ENCODE peak calls at places on chromosomes 7 and 10, in six cellular contexts. One of them, this sample, is unnamed.

GRCh38 chr7:151081170-151082101 is 827 bp upstream of the FASTK start:
- DNase-seq in PC-3: no peak
- DNase-seq in endothelial cell of umbilical vein: no peak
- DNase-seq in K562: peak
- DNase-seq in MM.1S: no peak
- DNase-seq in H1: no peak
- DNase-seq in this sample: peak

GRCh38 chr10:28677889-28678686 is 767 bp downstream of the BAMBI start:
- DNase-seq in PC-3: peak
- DNase-seq in endothelial cell of umbilical vein: peak
- DNase-seq in K562: no peak
- DNase-seq in MM.1S: peak
- DNase-seq in H1: no peak
- DNase-seq in this sample: peak

GRCh38 chr10:70348228-70348850 is 34.1 kb downstream of the LRRC20 start:
- DNase-seq in PC-3: peak
- DNase-seq in endothelial cell of umbilical vein: peak
- DNase-seq in K562: peak
- DNase-seq in MM.1S: peak
- DNase-seq in H1: no peak
- DNase-seq in this sample: peak

GRCh38 chr7:1923409-1924053 is 253.5 kb downstream of the ELFN1 start:
- DNase-seq in PC-3: no peak
- DNase-seq in endothelial cell of umbilical vein: no peak
- DNase-seq in K562: no peak
- DNase-seq in MM.1S: no peak
- DNase-seq in H1: no peak
- DNase-seq in this sample: no peak

GRCh38 chr7:98591926-98592325 is 25.2 kb upstream of the NPTX2 start:
- DNase-seq in PC-3: no peak
- DNase-seq in endothelial cell of umbilical vein: no peak
- DNase-seq in K562: no peak
- DNase-seq in MM.1S: no peak
- DNase-seq in H1: no peak
- DNase-seq in this sample: no peak

GRCh38 chr10:98374176-98374969 is 40.6 kb downstream of the PYROXD2 start:
- DNase-seq in PC-3: peak
- DNase-seq in endothelial cell of umbilical vein: no peak
- DNase-seq in K562: no peak
- DNase-seq in MM.1S: no peak
- DNase-seq in H1: no peak
- DNase-seq in this sample: no peak

GRCh38 chr7:142496545-142496991 is 238.7 kb upstream of the PRSS58 start:
- DNase-seq in PC-3: peak
- DNase-seq in endothelial cell of umbilical vein: peak
- DNase-seq in K562: peak
- DNase-seq in MM.1S: peak
- DNase-seq in H1: no peak
- DNase-seq in this sample: no peak

GRCh38 chr7:105906690-105907089 is 30.3 kb upstream of the ATXN7L1 start:
- DNase-seq in PC-3: no peak
- DNase-seq in endothelial cell of umbilical vein: no peak
- DNase-seq in K562: no peak
- DNase-seq in MM.1S: no peak
- DNase-seq in H1: no peak
- DNase-seq in this sample: no peak

GRCh38 chr10:1187855-1188555 is 131.8 kb downstream of the WDR37 start:
- DNase-seq in PC-3: no peak
- DNase-seq in endothelial cell of umbilical vein: no peak
- DNase-seq in K562: no peak
- DNase-seq in MM.1S: no peak
- DNase-seq in H1: no peak
- DNase-seq in this sample: no peak

GRCh38 chr7:128937647-128938523 is at the start of gene IRF5:
- DNase-seq in PC-3: peak
- DNase-seq in endothelial cell of umbilical vein: no peak
- DNase-seq in K562: no peak
- DNase-seq in MM.1S: peak
- DNase-seq in H1: no peak
- DNase-seq in this sample: peak

GRCh38 chr10:5591336-5591824 is 66.6 kb downstream of the CALML3 start:
- DNase-seq in PC-3: no peak
- DNase-seq in endothelial cell of umbilical vein: no peak
- DNase-seq in K562: no peak
- DNase-seq in MM.1S: no peak
- DNase-seq in H1: no peak
- DNase-seq in this sample: no peak

GRCh38 chr7:158064631-158065030 is 523.0 kb downstream of the PTPRN2 start:
- DNase-seq in PC-3: no peak
- DNase-seq in endothelial cell of umbilical vein: no peak
- DNase-seq in K562: no peak
- DNase-seq in MM.1S: no peak
- DNase-seq in H1: no peak
- DNase-seq in this sample: no peak
- H3K4me3 ChIP-seq in PC-3: no peak
- H3K4me3 ChIP-seq in endothelial cell of umbilical vein: no peak
- H3K4me3 ChIP-seq in K562: no peak
- H3K4me3 ChIP-seq in MM.1S: no peak
- H3K4me3 ChIP-seq in H1: no peak
- H3K4me3 ChIP-seq in this sample: no peak

GRCh38 chr10:31000071-31000787 is 31.4 kb downstream of the ZNF438 start:
- DNase-seq in PC-3: no peak
- DNase-seq in endothelial cell of umbilical vein: no peak
- DNase-seq in K562: no peak
- DNase-seq in MM.1S: no peak
- DNase-seq in H1: no peak
- DNase-seq in this sample: no peak

GRCh38 chr10:31001740-31002139 is 29.9 kb downstream of the ZNF438 start:
- DNase-seq in PC-3: no peak
- DNase-seq in endothelial cell of umbilical vein: no peak
- DNase-seq in K562: no peak
- DNase-seq in MM.1S: no peak
- DNase-seq in H1: no peak
- DNase-seq in this sample: no peak

GRCh38 chr10:31000867-31001266 is 30.8 kb downstream of the ZNF438 start:
- DNase-seq in PC-3: no peak
- DNase-seq in endothelial cell of umbilical vein: no peak
- DNase-seq in K562: no peak
- DNase-seq in MM.1S: no peak
- DNase-seq in H1: no peak
- DNase-seq in this sample: no peak

GRCh38 chr10:30997536-30998252 is 34.0 kb downstream of the ZNF438 start:
- DNase-seq in PC-3: no peak
- DNase-seq in endothelial cell of umbilical vein: no peak
- DNase-seq in K562: no peak
- DNase-seq in MM.1S: peak
- DNase-seq in H1: no peak
- DNase-seq in this sample: no peak

GRCh38 chr10:30999084-30999712 is 32.5 kb downstream of the ZNF438 start:
- DNase-seq in PC-3: peak
- DNase-seq in endothelial cell of umbilical vein: peak
- DNase-seq in K562: no peak
- DNase-seq in MM.1S: no peak
- DNase-seq in H1: no peak
- DNase-seq in this sample: no peak
- H3K9ac ChIP-seq in PC-3: peak
- H3K9ac ChIP-seq in endothelial cell of umbilical vein: peak
- H3K9ac ChIP-seq in K562: no peak
- H3K9ac ChIP-seq in MM.1S: no peak
- H3K9ac ChIP-seq in H1: no peak
- H3K9ac ChIP-seq in this sample: no peak

GRCh38 chr10:36725581-36726520 is 399.5 kb upstream of the ANKRD30A start:
- DNase-seq in PC-3: peak
- DNase-seq in endothelial cell of umbilical vein: peak
- DNase-seq in K562: no peak
- DNase-seq in MM.1S: peak
- DNase-seq in H1: peak
- DNase-seq in this sample: no peak
- TF ChIP-seq CTCF in PC-3: peak
- TF ChIP-seq CTCF in endothelial cell of umbilical vein: peak
- TF ChIP-seq CTCF in K562: no peak
- TF ChIP-seq CTCF in MM.1S: peak
- TF ChIP-seq CTCF in H1: peak
- TF ChIP-seq CTCF in this sample: no peak

DNA sequence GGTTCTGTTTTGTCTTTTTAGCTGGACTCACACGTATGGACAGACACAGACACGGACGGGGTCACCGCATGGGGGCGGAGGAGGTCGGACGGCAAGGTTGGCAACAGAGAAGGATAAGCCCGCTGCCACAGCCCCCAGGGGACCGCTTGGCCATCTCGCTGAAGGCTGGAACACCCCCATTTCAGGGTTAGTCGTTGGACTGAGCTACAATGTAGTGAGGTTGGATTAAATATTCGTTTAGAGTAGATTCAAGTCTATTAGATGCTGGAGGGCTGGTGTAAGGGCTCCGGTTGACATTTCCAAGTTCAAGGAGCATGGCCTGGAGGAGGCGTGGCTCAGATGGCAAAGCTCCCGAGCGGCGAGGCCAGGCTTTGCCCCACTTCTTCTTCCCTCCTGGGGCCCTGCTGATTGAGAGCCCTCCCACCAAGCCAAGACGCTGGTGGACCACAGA is 35.2 kb downstream of the PPIF start:
- DNase-seq in PC-3: no peak
- DNase-seq in endothelial cell of umbilical vein: no peak
- DNase-seq in K562: peak
- DNase-seq in MM.1S: no peak
- DNase-seq in H1: no peak
- DNase-seq in this sample: peak
- H3K4me3 ChIP-seq in PC-3: no peak
- H3K4me3 ChIP-seq in endothelial cell of umbilical vein: no peak
- H3K4me3 ChIP-seq in K562: no peak
- H3K4me3 ChIP-seq in MM.1S: no peak
- H3K4me3 ChIP-seq in H1: no peak
- H3K4me3 ChIP-seq in this sample: no peak

DNA sequence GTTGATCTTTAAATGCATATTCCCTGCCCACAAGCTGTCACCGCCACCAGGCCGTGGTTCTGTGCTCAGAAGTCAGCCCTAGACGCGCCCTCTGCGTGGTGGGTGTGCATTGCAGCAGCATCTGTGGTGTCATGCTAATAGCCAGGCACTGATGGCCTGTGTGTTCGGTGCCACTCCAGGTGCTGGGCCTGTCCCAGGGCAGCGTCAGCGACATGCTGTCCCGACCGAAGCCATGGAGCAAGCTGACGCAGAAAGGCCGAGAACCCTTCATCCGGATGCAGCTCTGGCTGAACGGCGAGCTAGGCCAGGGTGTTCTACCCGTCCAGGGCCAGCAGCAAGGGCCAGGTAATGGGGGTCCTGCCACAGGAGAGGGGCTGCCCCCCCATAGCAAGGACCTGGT is 82.5 kb upstream of the SH2B2 start:
- DNase-seq in PC-3: no peak
- DNase-seq in endothelial cell of umbilical vein: no peak
- DNase-seq in K562: no peak
- DNase-seq in MM.1S: no peak
- DNase-seq in H1: no peak
- DNase-seq in this sample: no peak
- H3K9ac ChIP-seq in PC-3: no peak
- H3K9ac ChIP-seq in endothelial cell of umbilical vein: no peak
- H3K9ac ChIP-seq in K562: no peak
- H3K9ac ChIP-seq in MM.1S: no peak
- H3K9ac ChIP-seq in H1: no peak
- H3K9ac ChIP-seq in this sample: no peak

DNA sequence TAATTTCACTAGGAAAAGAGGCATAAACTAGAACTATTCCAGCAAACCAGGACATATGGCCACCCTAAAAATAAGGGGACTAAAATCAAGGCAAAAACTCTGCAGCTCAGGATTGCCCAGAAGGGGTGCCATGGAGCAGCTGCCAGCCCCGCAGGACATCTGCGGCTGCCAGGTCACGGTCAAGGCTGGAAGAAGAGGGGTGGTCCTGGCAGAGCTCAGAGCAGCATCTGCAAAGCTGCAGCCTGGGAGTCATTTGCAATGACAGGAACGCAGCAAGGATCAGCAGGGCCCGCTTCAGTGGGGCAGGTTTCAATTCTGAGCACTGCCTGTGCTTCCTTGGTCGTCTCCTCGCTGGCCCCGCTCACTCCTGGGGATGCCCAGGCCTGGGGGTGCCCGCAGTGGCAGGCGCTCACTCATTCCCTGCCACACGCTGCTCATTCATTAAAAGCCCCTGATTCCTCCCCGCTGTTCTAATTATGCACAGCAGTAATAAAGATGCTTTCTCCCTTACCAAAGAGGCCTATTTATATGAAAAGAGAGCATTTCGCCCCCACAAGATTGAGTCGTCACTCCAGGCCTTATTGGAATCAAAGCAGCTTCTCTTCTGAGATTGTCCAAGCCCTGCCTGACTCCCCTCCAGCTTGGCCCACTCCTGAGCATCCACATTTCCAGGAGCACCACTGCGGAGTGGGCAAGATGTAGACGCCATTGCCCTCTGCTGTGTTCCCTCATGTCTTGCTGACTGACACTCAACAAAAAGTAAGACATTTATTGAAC is 4.6 kb downstream of the HSPA12A start:
- DNase-seq in PC-3: no peak
- DNase-seq in endothelial cell of umbilical vein: no peak
- DNase-seq in K562: no peak
- DNase-seq in MM.1S: no peak
- DNase-seq in H1: no peak
- DNase-seq in this sample: no peak
- TF ChIP-seq CTCF in PC-3: peak
- TF ChIP-seq CTCF in endothelial cell of umbilical vein: no peak
- TF ChIP-seq CTCF in K562: peak
- TF ChIP-seq CTCF in MM.1S: no peak
- TF ChIP-seq CTCF in H1: peak
- TF ChIP-seq CTCF in this sample: no peak